ENCODE peak calls at places on chromosomes 3 and 15, in seven cellular contexts. Z is CD8-positive, alpha-beta T cell; T is HFF-Myc; D is AG04449; O is HFFc6; U is activated B cell treated with CpG ODN at 0.5 μM for 24 hours; X is foreskin fibroblast. G is an unnamed sample.

GRCh38 chr3:124615896-124616543 is 114.2 kb upstream of the UMPS start:
- DNase-seq in Z (no peak), T (no peak), D (no peak), O (no peak), U (no peak), X (no peak), G (no peak)

GRCh38 chr15:78977091-78977571 is 32.3 kb upstream of the CTSH start:
- DNase-seq in Z (no peak), T (no peak), D (no peak), O (no peak), U (peak; percentile 60), X (no peak), G (no peak)

GRCh38 chr3:49339593-49339946 is 283 bp downstream of the USP4 start:
- DNase-seq in Z (no peak), T (no peak), D (no peak), O (no peak), U (no peak), X (peak; percentile 38), G (no peak)

GRCh38 chr3:18441521-18441920 is 16.4 kb upstream of the SATB1 start:
- DNase-seq in Z (no peak), T (no peak), D (no peak), O (no peak), U (no peak), X (no peak), G (no peak)

GRCh38 chr3:120908803-120909601 is 997 bp downstream of the STXBP5L start:
- DNase-seq in Z (no peak), T (no peak), D (no peak), O (no peak), U (no peak), X (no peak), G (no peak)

GRCh38 chr15:55246567-55246966 is 43.0 kb downstream of the RAB27A start:
- DNase-seq in Z (no peak), T (no peak), D (no peak), O (no peak), U (no peak), X (no peak), G (no peak)

GRCh38 chr3:120432105-120432860 is 18.5 kb downstream of the FSTL1 start:
- DNase-seq in Z (no peak), T (no peak), D (peak; percentile 84), O (peak; percentile 77), U (no peak), X (peak; percentile 58), G (no peak)

GRCh38 chr3:119175869-119176756 is 2.7 kb downstream of the UPK1B start:
- DNase-seq in Z (no peak), T (no peak), D (no peak), O (no peak), U (no peak), X (peak; percentile 33), G (no peak)

GRCh38 chr15:39075311-39075710 is 505.6 kb upstream of the THBS1 start:
- DNase-seq in Z (no peak), T (no peak), D (no peak), O (peak; percentile 56), U (no peak), X (peak; percentile 37), G (no peak)

GRCh38 chr15:22895465-22896190 is 57.2 kb downstream of the NIPA2 start:
- DNase-seq in Z (no peak), T (no peak), D (no peak), O (peak; percentile 61), U (no peak), X (peak; percentile 74), G (no peak)

GRCh38 chr15:89139613-89140499 is 51.6 kb downstream of the ABHD2 start:
- DNase-seq in Z (no peak), T (no peak), D (no peak), O (no peak), U (no peak), X (peak; percentile 50), G (no peak)

GRCh38 chr3:79019137-79019923 is 748.5 kb downstream of the ROBO1 start:
- DNase-seq in Z (no peak), T (peak; percentile 79), D (peak; percentile 67), O (peak; percentile 85), U (no peak), X (peak; percentile 96), G (peak; percentile 83)

GRCh38 chr15:20658024-20658423 is 116.4 kb upstream of the GOLGA6L6 start:
- DNase-seq in Z (no peak), T (no peak), D (no peak), O (no peak), U (no peak), X (no peak), G (no peak)

GRCh38 chr3:118526758-118527526 is 507.7 kb downstream of the IGSF11 start:
- DNase-seq in Z (no peak), T (no peak), D (no peak), O (no peak), U (no peak), X (no peak), G (no peak)

GRCh38 chr15:34437687-34438086 is at the start of gene GOLGA8A:
- DNase-seq in Z (peak; percentile 74), T (peak; percentile 38), D (peak; percentile 34), O (no peak), U (peak; percentile 59), X (peak; percentile 86), G (no peak)

GRCh38 chr3:46860381-46861292 is 2.6 kb downstream of the MYL3 start:
- DNase-seq in Z (no peak), T (no peak), D (no peak), O (no peak), U (peak; percentile 15), X (no peak), G (no peak)

GRCh38 chr3:29646042-29646441 is 365.2 kb downstream of the RBMS3 start:
- DNase-seq in Z (no peak), T (no peak), D (no peak), O (no peak), U (no peak), X (no peak), G (no peak)

GRCh38 chr3:69646287-69647067 is 92.8 kb upstream of the MITF start:
- DNase-seq in Z (no peak), T (no peak), D (no peak), O (no peak), U (no peak), X (no peak), G (no peak)

GRCh38 chr15:78875107-78875914 is 2.6 kb downstream of the MORF4L1 start:
- DNase-seq in Z (no peak), T (no peak), D (no peak), O (no peak), U (no peak), X (no peak), G (no peak)

GRCh38 chr3:133329626-133330025 is 70.2 kb upstream of the BFSP2 start:
- DNase-seq in Z (no peak), T (no peak), D (no peak), O (no peak), U (no peak), X (no peak), G (no peak)

GRCh38 chr3:141783632-141784031 is 20.4 kb downstream of the GRK7 start:
- DNase-seq in Z (no peak), T (no peak), D (no peak), O (no peak), U (no peak), X (no peak), G (no peak)

GRCh38 chr3:54964081-54964480 is 36.2 kb upstream of the LRTM1 start:
- DNase-seq in Z (no peak), T (no peak), D (no peak), O (no peak), U (no peak), X (peak; percentile 30), G (no peak)

GRCh38 chr15:69085325-69086081 is 71.0 kb downstream of the NOX5 start:
- DNase-seq in Z (no peak), T (no peak), D (no peak), O (no peak), U (no peak), X (no peak), G (no peak)

GRCh38 chr3:188133219-188133618 is 20.7 kb upstream of the LPP start:
- DNase-seq in Z (no peak), T (no peak), D (no peak), O (no peak), U (no peak), X (peak; percentile 72), G (no peak)

GRCh38 chr15:40377606-40378005 is 4.9 kb upstream of the KNSTRN start:
- DNase-seq in Z (no peak), T (no peak), D (no peak), O (no peak), U (no peak), X (no peak), G (no peak)

GRCh38 chr15:81224232-81224631 is 27.6 kb downstream of the IL16 start:
- DNase-seq in Z (no peak), T (no peak), D (no peak), O (no peak), U (no peak), X (no peak), G (no peak)

GRCh38 chr3:122310361-122310760 is 14.7 kb upstream of the CSTA start:
- DNase-seq in Z (no peak), T (no peak), D (no peak), O (no peak), U (no peak), X (no peak), G (no peak)

GRCh38 chr15:99009741-99010370 is 2.3 kb upstream of the PGPEP1L start:
- DNase-seq in Z (no peak), T (no peak), D (no peak), O (no peak), U (no peak), X (no peak), G (no peak)
- TF ChIP-seq CTCF in Z (no peak), T (no peak), D (no peak), O (no peak), U (no peak), X (no peak), G (no peak)

GRCh38 chr15:93088200-93088980 is 621 bp downstream of the RGMA start:
- DNase-seq in Z (no peak), T (no peak), D (no peak), O (no peak), U (no peak), X (peak; percentile 45), G (no peak)
- TF ChIP-seq CTCF in Z (peak; percentile 18), T (no peak), D (no peak), O (peak; percentile 71), U (no peak), X (no peak), G (peak; percentile 53)

GRCh38 chr3:50350527-50351317 is at the start of the genes CYB561D2 and NPRL2:
- DNase-seq in Z (peak; percentile 100), T (no peak), D (peak; percentile 55), O (peak; percentile 93), U (peak; percentile 99), X (peak; percentile 97), G (peak; percentile 95)
- TF ChIP-seq CTCF in Z (no peak), T (no peak), D (no peak), O (no peak), U (no peak), X (no peak), G (no peak)

GRCh38 chr3:186653984-186654383 is 11.8 kb upstream of the HRG start:
- DNase-seq in Z (no peak), T (no peak), D (no peak), O (no peak), U (no peak), X (no peak), G (no peak)
- TF ChIP-seq CTCF in Z (no peak), T (peak; percentile 10), D (no peak), O (no peak), U (no peak), X (no peak), G (peak; percentile 54)

GRCh38 chr3:176206809-176207208 is 990.5 kb downstream of the TBL1XR1 start:
- DNase-seq in Z (no peak), T (no peak), D (no peak), O (no peak), U (no peak), X (no peak), G (no peak)

GRCh38 chr3:176214758-176215157 is 982.5 kb downstream of the TBL1XR1 start:
- DNase-seq in Z (no peak), T (no peak), D (no peak), O (no peak), U (no peak), X (no peak), G (no peak)

GRCh38 chr3:176208915-176209314 is 988.4 kb downstream of the TBL1XR1 start:
- DNase-seq in Z (no peak), T (no peak), D (no peak), O (no peak), U (no peak), X (no peak), G (no peak)
- TF ChIP-seq CTCF in Z (no peak), T (no peak), D (no peak), O (no peak), U (no peak), X (no peak), G (peak; percentile 21)